ENCODE peak calls at places on chromosomes 12 and 14, in four cellular contexts. N, E, A and S are unnamed samples.

GRCh38 chr14:96150214-96150613 is 54.4 kb upstream of the BDKRB2 start:
- DNase-seq in N (no peak), A (no peak), E (no peak), S (no peak)

GRCh38 chr12:93825926-93826599 is 148.9 kb downstream of the CRADD start:
- DNase-seq in E (no peak), A (no peak), N (no peak), S (no peak)

GRCh38 chr14:45199246-45199645 is 53.8 kb downstream of the MIS18BP1 start:
- DNase-seq in N (peak; percentile 17), A (no peak), E (no peak), S (no peak)

GRCh38 chr14:82445810-82446575 is 912.3 kb upstream of the SEL1L start:
- DNase-seq in N (no peak), A (no peak), E (no peak), S (no peak)

GRCh38 chr12:32399373-32400113 is at the start of gene FGD4:
- DNase-seq in N (peak; percentile 96), E (peak; percentile 98), A (peak; percentile 97), S (peak; percentile 87)

GRCh38 chr14:101473795-101474562 is 87.3 kb upstream of the DIO3 start:
- DNase-seq in E (no peak), N (no peak), A (no peak), S (peak; percentile 49)

GRCh38 chr14:103078420-103078749 is 5.6 kb upstream of the LBHD2 start:
- DNase-seq in N (peak; percentile 86), E (peak; percentile 71), A (peak; percentile 87), S (peak; percentile 92)

GRCh38 chr12:15984097-15984800 is 73.1 kb downstream of the DERA start:
- DNase-seq in A (peak; percentile 10), E (no peak), N (no peak), S (no peak)

GRCh38 chr14:36363704-36364103 is 43.3 kb upstream of the MBIP start:
- DNase-seq in E (no peak), N (peak; percentile 6), A (no peak), S (no peak)

GRCh38 chr14:42130809-42131208 is 524.1 kb downstream of the LRFN5 start:
- DNase-seq in E (no peak), N (peak; percentile 24), A (no peak), S (no peak)

GRCh38 chr12:64757778-64758177 is 1.4 kb downstream of the GNS start:
- DNase-seq in A (peak; percentile 32), N (peak; percentile 4), E (no peak), S (no peak)